ENCODE peak calls at places on chromosomes 12 and 14, in nine cellular contexts. X, C, V, M, D, Q, W, B and L are unnamed samples.

GRCh38 chr14:78637903-78638302 is 467.7 kb downstream of the NRXN3 start:
- DNase-seq in X (no peak), C (no peak), V (no peak), M (no peak), D (no peak), Q (no peak), W (no peak), B (no peak), L (no peak)

GRCh38 chr12:59808317-59808910 is 212.6 kb downstream of the SLC16A7 start:
- DNase-seq in X (no peak), C (peak; percentile 58), V (no peak), M (peak; percentile 39), D (peak; percentile 9), Q (no peak), W (peak; percentile 55), B (no peak), L (peak; percentile 57)

GRCh38 chr14:53964249-53964648 is 7.6 kb upstream of the BMP4 start:
- DNase-seq in X (no peak), C (no peak), V (no peak), M (no peak), D (no peak), Q (no peak), W (no peak), B (no peak), L (no peak)

GRCh38 chr14:95413289-95414215 is 93.8 kb upstream of the CLMN start:
- DNase-seq in X (no peak), C (no peak), V (no peak), M (no peak), D (no peak), Q (no peak), W (peak; percentile 50), B (no peak), L (peak; percentile 16)

GRCh38 chr12:68959457-68960161 is 26.6 kb upstream of the CPM start:
- DNase-seq in X (no peak), C (no peak), V (no peak), M (no peak), D (no peak), Q (no peak), W (no peak), B (no peak), L (no peak)

GRCh38 chr12:93050026-93050747 is 121.1 kb upstream of the EEA1 start:
- DNase-seq in X (no peak), C (no peak), V (no peak), M (peak; percentile 31), D (no peak), Q (no peak), W (peak; percentile 40), B (no peak), L (no peak)

GRCh38 chr12:39931857-39932256 is 174.0 kb downstream of the SLC2A13 start:
- DNase-seq in X (no peak), C (no peak), V (no peak), M (no peak), D (no peak), Q (no peak), W (no peak), B (no peak), L (no peak)

GRCh38 chr14:35480119-35480769 is 53.7 kb upstream of the INSM2 start:
- DNase-seq in X (no peak), C (no peak), V (no peak), M (no peak), D (no peak), Q (no peak), W (peak; percentile 55), B (no peak), L (peak; percentile 58)

GRCh38 chr12:3366451-3367155 is 124.4 kb upstream of the PRMT8 start:
- DNase-seq in X (no peak), C (no peak), V (no peak), M (no peak), D (no peak), Q (no peak), W (no peak), B (no peak), L (no peak)

GRCh38 chr12:124545508-124546418 is 21.6 kb downstream of the NCOR2 start:
- DNase-seq in X (no peak), C (peak; percentile 98), V (no peak), M (no peak), D (no peak), Q (peak; percentile 77), W (no peak), B (no peak), L (no peak)

GRCh38 chr12:52323001-52323400 is 1.8 kb upstream of the KRT83 start:
- DNase-seq in X (no peak), C (no peak), V (no peak), M (no peak), D (no peak), Q (no peak), W (no peak), B (no peak), L (no peak)

GRCh38 chr14:64879635-64880381 is at the start of gene SPTB:
- DNase-seq in X (no peak), C (no peak), V (peak; percentile 19), M (no peak), D (peak; percentile 27), Q (peak; percentile 77), W (peak; percentile 44), B (peak; percentile 17), L (peak; percentile 15)

GRCh38 chr12:104669851-104670337 is 213.1 kb downstream of the CHST11 start:
- DNase-seq in X (no peak), C (no peak), V (no peak), M (no peak), D (no peak), Q (no peak), W (no peak), B (no peak), L (no peak)

GRCh38 chr12:45354399-45354798 is 138.5 kb downstream of the ANO6 start:
- DNase-seq in X (no peak), C (peak; percentile 36), V (no peak), M (no peak), D (no peak), Q (no peak), W (no peak), B (no peak), L (no peak)

GRCh38 chr12:26711569-26711968 is 121.4 kb downstream of the ITPR2 start:
- DNase-seq in X (no peak), C (no peak), V (no peak), M (no peak), D (no peak), Q (no peak), W (no peak), B (no peak), L (no peak)

GRCh38 chr12:111173391-111174282 is 195.3 kb downstream of the PHETA1 start:
- DNase-seq in X (no peak), C (no peak), V (no peak), M (no peak), D (no peak), Q (no peak), W (peak; percentile 25), B (no peak), L (no peak)